ENCODE peak calls at places on chromosome 12, in six cellular contexts. H, O, N, L, F and C are unnamed samples.

GRCh38 chr12:77645966-77646598 is 184.6 kb upstream of the NAV3 start:
- DNase-seq in H (no peak), O (no peak), N (no peak), L (no peak), F (peak), C (no peak)

GRCh38 chr12:85829391-85829790 is 6.8 kb downstream of the RASSF9 start:
- DNase-seq in H (no peak), O (no peak), N (no peak), L (no peak), F (no peak), C (no peak)

GRCh38 chr12:109736552-109737108 is 23.0 kb downstream of the FAM222A start:
- DNase-seq in H (no peak), O (peak), N (no peak), L (no peak), F (no peak), C (peak)

GRCh38 chr12:3661028-3661427 is 91.9 kb downstream of the CRACR2A start:
- DNase-seq in H (no peak), O (no peak), N (peak), L (no peak), F (no peak), C (no peak)

GRCh38 chr12:79871621-79872020 is 63.3 kb downstream of the PPP1R12A start:
- DNase-seq in H (no peak), O (no peak), N (no peak), L (no peak), F (peak), C (no peak)

GRCh38 chr12:28129031-28129430 is 61.2 kb upstream of the CCDC91 start:
- DNase-seq in H (no peak), O (no peak), N (no peak), L (no peak), F (no peak), C (no peak)

GRCh38 chr12:3168775-3169221 is 91.6 kb downstream of the TSPAN9 start:
- DNase-seq in H (no peak), O (no peak), N (peak), L (no peak), F (no peak), C (no peak)

GRCh38 chr12:49283541-49284429 is 11.2 kb upstream of the PRPH start:
- DNase-seq in H (no peak), O (no peak), N (no peak), L (no peak), F (no peak), C (no peak)

GRCh38 chr12:64780531-64781373 is 21.5 kb upstream of the GNS start:
- DNase-seq in H (no peak), O (peak), N (no peak), L (no peak), F (no peak), C (peak)

GRCh38 chr12:32120419-32120818 is 13.8 kb downstream of the BICD1 start:
- DNase-seq in H (no peak), O (no peak), N (no peak), L (no peak), F (no peak), C (no peak)

GRCh38 chr12:47504775-47505446 is 200.9 kb downstream of the RPAP3 start:
- DNase-seq in H (no peak), O (no peak), N (no peak), L (no peak), F (no peak), C (no peak)

GRCh38 chr12:103852498-103852992 is 11.5 kb upstream of the NT5DC3 start:
- DNase-seq in H (no peak), O (no peak), N (no peak), L (no peak), F (no peak), C (no peak)

GRCh38 chr12:108826115-108826806 is 31.1 kb downstream of the SSH1 start:
- DNase-seq in H (no peak), O (peak), N (no peak), L (no peak), F (no peak), C (no peak)

GRCh38 chr12:92955997-92956663 is 27.0 kb upstream of the EEA1 start:
- DNase-seq in H (no peak), O (no peak), N (no peak), L (no peak), F (no peak), C (no peak)

GRCh38 chr12:91913651-91914050 is 232.0 kb downstream of the BTG1 start:
- DNase-seq in H (no peak), O (no peak), N (no peak), L (no peak), F (no peak), C (no peak)

GRCh38 chr12:46406352-46407027 is 33.9 kb upstream of the SLC38A2 start:
- DNase-seq in H (no peak), O (no peak), N (no peak), L (no peak), F (no peak), C (no peak)

GRCh38 chr12:51744235-51744634 is 104.3 kb downstream of the FIGNL2 start:
- DNase-seq in H (no peak), O (no peak), N (no peak), L (no peak), F (no peak), C (no peak)

GRCh38 chr12:116959845-116960514 is 49.2 kb downstream of the FBXW8 start:
- DNase-seq in H (no peak), O (no peak), N (no peak), L (no peak), F (no peak), C (no peak)

GRCh38 chr12:69897744-69898143 is 72.7 kb downstream of the MYRFL start:
- DNase-seq in H (no peak), O (peak), N (no peak), L (no peak), F (no peak), C (no peak)

GRCh38 chr12:45170456-45171042 is 45.3 kb upstream of the ANO6 start:
- DNase-seq in H (peak), O (peak), N (peak), L (peak), F (peak), C (no peak)

GRCh38 chr12:132222096-132222807 is 78.0 kb downstream of the NOC4L start:
- DNase-seq in H (peak), O (no peak), N (peak), L (peak), F (peak), C (no peak)

GRCh38 chr12:121038861-121039654 is at the start of gene OASL:
- DNase-seq in H (peak), O (peak), N (no peak), L (peak), F (peak), C (no peak)

GRCh38 chr12:88946377-88946997 is 366.2 kb upstream of the KITLG start:
- DNase-seq in H (no peak), O (peak), N (peak), L (no peak), F (peak), C (no peak)

GRCh38 chr12:107917912-107918800 is 143.7 kb downstream of the ASCL4 start:
- DNase-seq in H (no peak), O (no peak), N (peak), L (no peak), F (peak), C (no peak)

GRCh38 chr12:39816671-39817185 is 197.1 kb upstream of the ABCD2 start:
- DNase-seq in H (no peak), O (no peak), N (no peak), L (no peak), F (no peak), C (no peak)

GRCh38 chr12:124837958-124838803 is 25.5 kb downstream of the SCARB1 start:
- DNase-seq in H (no peak), O (peak), N (peak), L (no peak), F (no peak), C (no peak)

GRCh38 chr12:50764116-50764860 is 387 bp downstream of the ATF1 start:
- DNase-seq in H (peak), O (peak), N (no peak), L (peak), F (peak), C (no peak)

GRCh38 chr12:31820832-31821231 is 92.0 kb upstream of the AMN1 start:
- DNase-seq in H (no peak), O (no peak), N (no peak), L (no peak), F (no peak), C (no peak)

GRCh38 chr12:13135336-13136178 is 32.1 kb upstream of the GSG1 start:
- DNase-seq in H (no peak), O (no peak), N (peak), L (no peak), F (no peak), C (no peak)

GRCh38 chr12:75816892-75817291 is 214.7 kb downstream of the PHLDA1 start:
- DNase-seq in H (no peak), O (no peak), N (peak), L (no peak), F (peak), C (no peak)